ENCODE peak calls at places on chromosomes 1 and 21, in four cellular contexts. One of them, this sample, is unnamed.

GRCh38 chr1:6625579-6626149 is 996 bp downstream of the THAP3 start:
- DNase-seq in endothelial cell of umbilical vein: peak; percentile 51
- DNase-seq in GM12878: no peak
- DNase-seq in K562: peak; percentile 46
- DNase-seq in this sample: peak; percentile 71

GRCh38 chr21:35231115-35231514 is 182.0 kb upstream of the RUNX1 start:
- DNase-seq in endothelial cell of umbilical vein: peak; percentile 10
- DNase-seq in GM12878: no peak
- DNase-seq in K562: no peak
- DNase-seq in this sample: peak; percentile 55

GRCh38 chr1:91273875-91274274 is 130.8 kb downstream of the HFM1 start:
- DNase-seq in endothelial cell of umbilical vein: peak; percentile 75
- DNase-seq in K562: no peak
- DNase-seq in GM12878: no peak
- DNase-seq in this sample: no peak

GRCh38 chr1:56424744-56425493 is 154.4 kb downstream of the PLPP3 start:
- DNase-seq in K562: peak; percentile 39
- DNase-seq in GM12878: no peak
- DNase-seq in endothelial cell of umbilical vein: peak; percentile 75
- DNase-seq in this sample: peak; percentile 71

GRCh38 chr1:92822907-92823306 is 8.9 kb upstream of the RPL5 start:
- DNase-seq in endothelial cell of umbilical vein: no peak
- DNase-seq in GM12878: no peak
- DNase-seq in K562: peak; percentile 30
- DNase-seq in this sample: peak; percentile 86

GRCh38 chr1:4422496-4423289 is 231.7 kb upstream of the AJAP1 start:
- DNase-seq in K562: no peak
- DNase-seq in endothelial cell of umbilical vein: no peak
- DNase-seq in GM12878: no peak
- DNase-seq in this sample: no peak

GRCh38 chr1:176691251-176692228 is 228.6 kb downstream of the PAPPA2 start:
- DNase-seq in GM12878: peak; percentile 17
- DNase-seq in K562: peak; percentile 76
- DNase-seq in endothelial cell of umbilical vein: peak; percentile 3
- DNase-seq in this sample: peak; percentile 43

GRCh38 chr1:234272656-234273312 is 100.5 kb upstream of the COA6 start:
- DNase-seq in endothelial cell of umbilical vein: no peak
- DNase-seq in GM12878: no peak
- DNase-seq in K562: no peak
- DNase-seq in this sample: no peak

GRCh38 chr1:21926065-21926464 is 11.0 kb downstream of the HSPG2 start:
- DNase-seq in endothelial cell of umbilical vein: no peak
- DNase-seq in K562: no peak
- DNase-seq in GM12878: no peak
- DNase-seq in this sample: no peak

GRCh38 chr1:212728606-212729005 is 29.0 kb upstream of the BATF3 start:
- DNase-seq in K562: no peak
- DNase-seq in GM12878: no peak
- DNase-seq in endothelial cell of umbilical vein: no peak
- DNase-seq in this sample: no peak

GRCh38 chr1:14850563-14850962 is 252.1 kb downstream of the KAZN start:
- DNase-seq in endothelial cell of umbilical vein: no peak
- DNase-seq in GM12878: no peak
- DNase-seq in K562: peak; percentile 39
- DNase-seq in this sample: no peak

DNA sequence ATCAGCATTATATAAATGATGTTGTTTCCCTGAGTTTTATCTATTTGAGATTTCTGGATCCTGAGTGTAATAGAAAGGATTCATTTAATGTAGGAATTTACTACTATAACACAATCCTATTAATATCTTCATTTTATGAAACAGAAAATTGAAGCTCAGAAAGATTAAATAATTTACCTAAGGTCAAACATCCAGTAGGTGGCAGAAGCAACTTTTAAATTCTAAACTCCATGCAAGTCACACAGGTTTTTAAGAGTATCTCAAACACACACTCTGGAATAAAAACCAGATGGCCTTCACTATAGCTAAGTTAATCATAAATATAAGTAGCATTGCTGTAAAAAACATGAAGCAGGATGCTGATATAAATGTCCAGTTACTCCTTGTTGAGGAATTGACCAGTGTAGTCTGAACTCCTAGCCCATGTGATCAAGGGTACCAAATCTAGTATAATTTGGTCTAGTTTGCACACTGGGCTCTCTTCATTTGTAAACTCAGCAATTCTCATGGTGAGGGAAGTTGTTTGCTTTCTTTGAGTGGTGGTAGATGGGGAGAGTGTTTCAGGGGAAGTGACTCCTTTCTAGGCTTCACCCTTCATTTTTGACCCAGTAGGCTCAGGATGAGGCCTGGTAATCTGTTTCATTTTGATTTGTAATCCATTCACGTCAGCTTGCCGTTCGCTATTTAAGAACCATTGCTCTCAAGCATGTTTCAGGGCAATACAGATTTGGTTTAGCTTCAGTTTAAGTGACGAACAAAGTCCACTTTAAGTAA is 9.3 kb upstream of the FMO3 start:
- DNase-seq in K562: no peak
- DNase-seq in endothelial cell of umbilical vein: peak; percentile 18
- DNase-seq in GM12878: no peak
- DNase-seq in this sample: peak; percentile 64
- TF ChIP-seq FOS in K562: no peak
- TF ChIP-seq FOS in endothelial cell of umbilical vein: no peak
- TF ChIP-seq FOS in GM12878: no peak
- TF ChIP-seq FOS in this sample: no peak

GRCh38 chr1:41366428-41367101 is 5.3 kb downstream of the FOXO6 start:
- DNase-seq in endothelial cell of umbilical vein: no peak
- DNase-seq in GM12878: no peak
- DNase-seq in K562: no peak
- DNase-seq in this sample: no peak

GRCh38 chr1:41368384-41368783 is 7.2 kb downstream of the FOXO6 start:
- DNase-seq in K562: no peak
- DNase-seq in endothelial cell of umbilical vein: no peak
- DNase-seq in GM12878: no peak
- DNase-seq in this sample: no peak

GRCh38 chr1:41365772-41366427 is 4.7 kb downstream of the FOXO6 start:
- DNase-seq in K562: no peak
- DNase-seq in endothelial cell of umbilical vein: no peak
- DNase-seq in GM12878: peak; percentile 19
- DNase-seq in this sample: no peak

GRCh38 chr1:41368801-41369200 is 7.6 kb downstream of the FOXO6 start:
- DNase-seq in endothelial cell of umbilical vein: no peak
- DNase-seq in GM12878: no peak
- DNase-seq in K562: no peak
- DNase-seq in this sample: no peak

DNA sequence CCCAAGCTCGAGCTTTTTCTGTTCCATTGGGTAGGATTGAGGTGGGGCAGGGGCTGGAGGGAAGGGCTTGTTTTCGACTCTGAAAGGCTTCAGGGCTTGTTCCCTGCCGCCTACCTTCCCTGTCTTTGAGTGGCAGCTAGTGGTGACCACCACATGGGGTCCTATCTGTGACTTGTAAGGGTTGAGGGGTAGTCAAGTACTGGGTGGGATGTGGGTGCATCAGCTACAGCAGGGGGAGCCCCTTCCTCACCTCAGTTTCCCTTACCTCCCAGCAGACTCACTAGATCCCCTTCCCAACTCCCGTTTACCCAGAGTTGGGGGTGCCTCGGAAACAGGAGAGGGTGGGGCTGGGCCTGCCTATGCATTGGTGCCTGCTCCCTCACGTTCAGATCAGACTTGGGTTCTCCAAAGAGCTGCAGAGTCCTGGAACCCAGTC is 5.9 kb downstream of the FOXO6 start:
- DNase-seq in GM12878: no peak
- DNase-seq in K562: no peak
- DNase-seq in endothelial cell of umbilical vein: no peak
- DNase-seq in this sample: no peak
- TF ChIP-seq FOS in GM12878: no peak
- TF ChIP-seq FOS in K562: no peak
- TF ChIP-seq FOS in endothelial cell of umbilical vein: no peak
- TF ChIP-seq FOS in this sample: no peak

GRCh38 chr1:168394858-168395257 is 114.2 kb downstream of the TBX19 start:
- DNase-seq in GM12878: no peak
- DNase-seq in endothelial cell of umbilical vein: no peak
- DNase-seq in K562: no peak
- DNase-seq in this sample: no peak
- TF ChIP-seq FOS in GM12878: no peak
- TF ChIP-seq FOS in endothelial cell of umbilical vein: no peak
- TF ChIP-seq FOS in K562: no peak
- TF ChIP-seq FOS in this sample: no peak

GRCh38 chr1:158177705-158178450 is 2.8 kb upstream of the CD1D start:
- DNase-seq in endothelial cell of umbilical vein: peak; percentile 41
- DNase-seq in K562: peak; percentile 80
- DNase-seq in GM12878: no peak
- DNase-seq in this sample: peak; percentile 31
- TF ChIP-seq FOS in endothelial cell of umbilical vein: no peak
- TF ChIP-seq FOS in K562: no peak
- TF ChIP-seq FOS in GM12878: no peak
- TF ChIP-seq FOS in this sample: no peak

GRCh38 chr1:236536540-236536939 is 12.8 kb downstream of the LGALS8 start:
- DNase-seq in K562: no peak
- DNase-seq in endothelial cell of umbilical vein: no peak
- DNase-seq in GM12878: no peak
- DNase-seq in this sample: no peak
- TF ChIP-seq FOS in K562: no peak
- TF ChIP-seq FOS in endothelial cell of umbilical vein: no peak
- TF ChIP-seq FOS in GM12878: no peak
- TF ChIP-seq FOS in this sample: no peak

DNA sequence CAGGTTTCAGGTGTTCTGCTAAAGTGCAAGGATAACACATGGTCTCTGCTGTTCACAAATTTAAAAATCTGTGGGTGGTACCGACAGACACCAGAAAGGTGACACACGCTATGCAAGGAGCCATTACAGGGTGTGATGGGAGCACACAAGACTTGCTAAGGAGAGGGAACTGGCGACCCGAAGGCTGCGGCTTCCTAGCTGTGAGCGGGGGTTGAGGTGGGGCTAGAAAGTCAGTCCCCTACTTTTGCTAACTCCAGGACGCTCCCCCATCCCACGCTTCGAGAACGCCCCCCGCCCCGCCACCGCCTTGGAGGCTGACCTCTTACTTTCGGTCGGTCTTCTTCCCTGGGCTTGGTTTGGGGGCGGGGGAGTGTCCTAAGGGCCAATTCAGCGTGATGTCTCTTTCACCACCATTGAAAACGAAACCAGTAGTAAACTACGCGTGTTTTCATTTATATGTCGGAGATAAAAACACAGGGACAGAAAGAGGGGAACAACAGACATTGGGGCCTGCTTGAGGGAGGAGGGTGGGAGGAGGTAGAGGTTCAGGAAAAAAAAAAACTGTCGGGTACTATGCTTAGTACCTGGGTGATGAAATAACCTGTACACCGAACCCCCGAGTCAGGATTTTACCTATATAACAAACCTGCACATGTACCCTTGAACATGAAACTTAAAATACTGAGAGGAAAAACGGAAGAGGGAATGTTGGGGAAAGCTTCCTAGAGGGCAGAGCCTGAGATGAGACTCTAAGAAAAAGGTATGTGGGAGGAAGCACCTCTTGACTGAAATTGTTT is 1.1 kb downstream of the CKS1B start:
- DNase-seq in endothelial cell of umbilical vein: peak; percentile 67
- DNase-seq in K562: peak; percentile 78
- DNase-seq in GM12878: peak; percentile 51
- DNase-seq in this sample: peak; percentile 53
- TF ChIP-seq FOS in endothelial cell of umbilical vein: no peak
- TF ChIP-seq FOS in K562: no peak
- TF ChIP-seq FOS in GM12878: no peak
- TF ChIP-seq FOS in this sample: no peak

DNA sequence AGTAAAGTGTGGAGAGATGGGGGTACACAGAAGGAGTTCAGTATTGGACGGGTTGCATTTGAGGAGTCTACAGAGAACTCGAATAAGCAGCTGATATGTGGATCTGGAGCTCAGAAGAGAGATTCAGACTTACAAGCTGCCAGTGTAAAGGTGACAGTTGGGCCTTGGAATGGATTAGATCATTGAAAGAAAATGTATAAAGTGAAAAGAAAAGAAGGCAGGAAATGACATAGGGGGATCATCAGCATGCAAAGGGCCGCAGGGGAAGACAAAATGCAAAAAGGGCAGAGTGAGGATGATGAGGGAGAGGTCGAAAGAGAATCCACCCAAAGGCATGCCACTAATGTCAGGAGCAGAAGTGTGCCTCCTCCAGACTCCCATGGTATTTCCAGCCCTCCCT is 273.3 kb downstream of the TNR start:
- DNase-seq in K562: no peak
- DNase-seq in endothelial cell of umbilical vein: no peak
- DNase-seq in GM12878: no peak
- DNase-seq in this sample: no peak
- TF ChIP-seq FOS in K562: no peak
- TF ChIP-seq FOS in endothelial cell of umbilical vein: no peak
- TF ChIP-seq FOS in GM12878: no peak
- TF ChIP-seq FOS in this sample: no peak

DNA sequence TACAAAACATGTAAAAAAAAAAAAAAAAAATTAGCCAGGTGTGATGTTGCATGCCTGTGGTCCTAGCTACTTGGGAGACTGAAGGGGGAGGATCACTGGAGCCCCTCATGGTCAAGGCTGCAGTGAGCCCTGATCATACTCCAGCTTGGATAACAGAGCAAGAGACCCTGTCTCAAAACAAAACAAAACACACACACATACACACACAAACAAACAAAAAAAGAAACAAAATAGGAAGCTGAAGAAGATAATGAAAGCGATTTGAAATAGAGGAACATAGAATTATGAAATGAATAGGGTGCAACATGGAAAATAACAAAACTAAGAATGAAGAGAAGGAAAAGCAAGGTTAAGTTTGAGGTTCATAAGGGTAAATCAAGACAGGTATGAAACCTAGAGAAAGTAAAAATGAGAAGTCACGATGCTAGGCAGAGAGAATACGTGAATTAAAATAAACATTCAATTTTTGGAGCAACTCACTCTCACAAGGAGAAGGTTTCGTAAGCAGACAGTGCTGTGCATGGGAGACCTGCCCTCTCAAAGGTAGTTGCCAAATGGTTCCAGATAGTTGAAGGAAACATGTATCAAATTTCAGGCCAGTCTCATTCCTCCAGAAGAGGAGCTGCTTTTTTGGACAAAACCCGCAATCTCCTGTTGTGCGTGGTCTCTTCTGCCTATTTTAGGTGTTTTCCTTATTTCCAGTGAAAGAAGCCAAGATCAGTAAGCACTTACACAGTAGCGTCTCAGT is 3.3 kb downstream of the CD46 start:
- DNase-seq in endothelial cell of umbilical vein: no peak
- DNase-seq in K562: no peak
- DNase-seq in GM12878: no peak
- DNase-seq in this sample: no peak
- TF ChIP-seq FOS in endothelial cell of umbilical vein: no peak
- TF ChIP-seq FOS in K562: no peak
- TF ChIP-seq FOS in GM12878: no peak
- TF ChIP-seq FOS in this sample: no peak

GRCh38 chr1:230029244-230029643 is 37.8 kb upstream of the GALNT2 start:
- DNase-seq in GM12878: no peak
- DNase-seq in endothelial cell of umbilical vein: no peak
- DNase-seq in K562: no peak
- DNase-seq in this sample: no peak
- TF ChIP-seq FOS in GM12878: no peak
- TF ChIP-seq FOS in endothelial cell of umbilical vein: no peak
- TF ChIP-seq FOS in K562: no peak
- TF ChIP-seq FOS in this sample: no peak

This sample was measured in IMR-90.